ENCODE peak calls at places on chromosome X, in four cellular contexts. Y, T, W and O are unnamed samples.
A peak's percentile ranks its signal among the peaks of the same experiment; 100 is the strongest.

GRCh38 chrX:111823068-111823467 is 52.9 kb upstream of the TRPC5OS start:
- DNase-seq in Y (peak; percentile 68), T (no peak), W (peak; percentile 37), O (peak; percentile 71)

GRCh38 chrX:17042046-17042445 is 95.6 kb downstream of the REPS2 start:
- DNase-seq in Y (no peak), T (no peak), W (no peak), O (no peak)

GRCh38 chrX:132407704-132408103 is 81.1 kb downstream of the MBNL3 start:
- DNase-seq in Y (no peak), T (no peak), W (no peak), O (no peak)

GRCh38 chrX:39030636-39031035 is 229.4 kb downstream of the MID1IP1 start:
- DNase-seq in Y (no peak), T (no peak), W (no peak), O (no peak)

GRCh38 chrX:135170877-135171519 is at the start of gene CT55:
- DNase-seq in Y (peak; percentile 14), T (no peak), W (peak; percentile 91), O (peak; percentile 20)

GRCh38 chrX:151396042-151396826 is 772 bp upstream of the VMA21 start:
- DNase-seq in Y (no peak), T (peak; percentile 49), W (no peak), O (no peak)

GRCh38 chrX:43405191-43405590 is 250.9 kb upstream of the MAOA start:
- DNase-seq in Y (no peak), T (no peak), W (no peak), O (no peak)

GRCh38 chrX:71626576-71626975 is 8.3 kb upstream of the CXCR3 start:
- DNase-seq in Y (no peak), T (no peak), W (no peak), O (no peak)

GRCh38 chrX:107726809-107727534 is 48.6 kb downstream of the TSC22D3 start:
- DNase-seq in Y (no peak), T (peak; percentile 12), W (peak; percentile 67), O (no peak)

GRCh38 chrX:40423299-40423698 is 157.5 kb upstream of the ATP6AP2 start:
- DNase-seq in Y (no peak), T (no peak), W (no peak), O (no peak)

DNA sequence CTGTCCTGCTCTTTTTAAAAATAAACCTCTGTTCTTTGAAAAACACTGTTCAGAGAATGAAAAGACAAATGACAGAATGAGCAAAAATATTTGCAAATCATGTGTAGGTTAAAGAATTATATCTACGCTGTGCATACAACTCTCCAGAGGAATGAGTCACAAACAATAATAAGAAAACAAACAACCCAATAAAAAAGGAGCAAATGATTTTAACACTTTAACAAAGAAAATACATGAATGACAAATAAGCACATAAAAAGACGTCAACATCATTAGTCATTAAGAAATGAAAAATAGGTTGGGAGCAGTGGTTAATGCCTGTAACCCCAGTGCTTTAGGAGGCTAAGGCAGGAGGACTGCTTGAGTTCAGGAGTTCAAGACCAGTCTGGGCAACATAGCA is 21.1 kb upstream of the LRCH2 start:
- DNase-seq in Y (no peak), T (no peak), W (no peak), O (no peak)
- TF ChIP-seq ELF4 in Y (no peak), T (no peak), W (no peak), O (no peak)

GRCh38 chrX:66766318-66766717 is 127.4 kb upstream of the EDA2R start:
- DNase-seq in Y (no peak), T (no peak), W (no peak), O (no peak)

GRCh38 chrX:66756717-66757116 is 117.8 kb upstream of the EDA2R start:
- DNase-seq in Y (no peak), T (no peak), W (no peak), O (no peak)

DNA sequence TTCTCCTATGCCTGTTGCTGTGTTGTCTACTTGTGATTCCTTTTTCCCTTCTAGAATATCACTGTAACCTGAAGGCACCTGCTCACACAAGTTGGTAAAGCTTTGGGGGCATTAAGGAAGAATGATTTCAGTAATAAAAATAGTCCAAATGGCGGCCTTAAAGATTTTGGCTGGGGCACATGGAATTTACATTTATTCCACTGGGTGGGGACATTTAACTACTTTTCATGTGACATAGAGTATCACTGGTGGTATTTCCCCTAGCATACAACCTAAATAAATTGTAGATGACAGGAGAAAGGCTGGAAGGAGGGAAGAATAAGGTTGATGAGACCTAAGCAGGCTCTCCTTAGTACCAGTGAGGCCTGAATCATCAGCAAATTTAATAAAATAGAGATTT is 121.8 kb upstream of the EDA2R start:
- DNase-seq in Y (no peak), T (no peak), W (peak; percentile 0), O (no peak)
- TF ChIP-seq ELF4 in Y (no peak), T (no peak), W (no peak), O (no peak)

GRCh38 chrX:2548731-2549423 is 48.1 kb upstream of the DHRSX start:
- DNase-seq in Y (peak; percentile 44), T (no peak), W (no peak), O (no peak)
- TF ChIP-seq ELF4 in Y (no peak), T (no peak), W (no peak), O (no peak)

GRCh38 chrX:100404851-100405250 is 5.2 kb downstream of the PCDH19 start:
- DNase-seq in Y (no peak), T (no peak), W (no peak), O (no peak)
- TF ChIP-seq ELF4 in Y (no peak), T (no peak), W (no peak), O (no peak)

GRCh38 chrX:8844157-8844556 is 43.0 kb upstream of the FAM9A start:
- DNase-seq in Y (no peak), T (no peak), W (no peak), O (no peak)
- TF ChIP-seq ELF4 in Y (no peak), T (no peak), W (no peak), O (no peak)